ENCODE peak calls at places on chromosomes 12 and 14, in seven cellular contexts. H, A, F, W, S, B and N are unnamed samples.

GRCh38 chr12:116808113-116808786 is 70.1 kb downstream of the RNFT2 start:
- DNase-seq in B (no peak), H (no peak), W (no peak), A (no peak), F (no peak), S (no peak), N (no peak)

GRCh38 chr12:76264617-76265016 is 83.6 kb downstream of the BBS10 start:
- DNase-seq in A (no peak), S (no peak), F (no peak), B (no peak), H (peak; percentile 40), W (no peak), N (no peak)

GRCh38 chr12:2170376-2170775 is 117.6 kb downstream of the CACNA1C start:
- DNase-seq in F (peak; percentile 30), H (no peak), S (no peak), W (no peak), A (no peak), B (peak; percentile 25), N (no peak)

GRCh38 chr14:69543341-69544249 is 31.1 kb downstream of the CCDC177 start:
- DNase-seq in H (no peak), S (no peak), A (peak; percentile 48), F (no peak), W (no peak), B (peak; percentile 13), N (no peak)

GRCh38 chr14:68762944-68763831 is 29.7 kb downstream of the ZFP36L1 start:
- DNase-seq in F (peak; percentile 95), S (no peak), H (no peak), W (no peak), A (no peak), B (no peak), N (peak; percentile 14)

GRCh38 chr12:12734054-12734453 is 16.9 kb downstream of the CDKN1B start:
- DNase-seq in B (no peak), W (no peak), A (no peak), F (no peak), S (no peak), H (no peak), N (no peak)

GRCh38 chr14:74984241-74985027 is 18.3 kb upstream of the EIF2B2 start:
- DNase-seq in A (no peak), H (no peak), B (no peak), F (no peak), S (no peak), W (no peak), N (no peak)

GRCh38 chr14:67557118-67557517 is 24.0 kb downstream of the PLEKHH1 start:
- DNase-seq in B (no peak), H (no peak), S (no peak), F (no peak), A (no peak), W (no peak), N (no peak)

GRCh38 chr12:62158416-62159360 is 101.5 kb upstream of the USP15 start:
- DNase-seq in H (no peak), W (no peak), A (no peak), S (no peak), F (no peak), B (no peak), N (no peak)

GRCh38 chr14:54487771-54488170 is 1.0 kb downstream of the GMFB start:
- DNase-seq in W (no peak), H (no peak), A (no peak), F (no peak), B (no peak), S (no peak), N (no peak)

GRCh38 chr12:33438890-33439586 is 581 bp downstream of the SYT10 start:
- DNase-seq in A (no peak), H (no peak), W (no peak), F (no peak), S (no peak), B (no peak), N (no peak)

GRCh38 chr14:73752297-73752992 is 38.3 kb upstream of the PNMA1 start:
- DNase-seq in H (peak; percentile 92), W (no peak), S (no peak), A (no peak), B (peak; percentile 71), F (peak; percentile 60), N (peak; percentile 69)

GRCh38 chr14:52241102-52241793 is 26.2 kb upstream of the PTGDR start:
- DNase-seq in H (no peak), B (no peak), F (no peak), A (no peak), W (no peak), S (no peak), N (no peak)

GRCh38 chr14:64960762-64961276 is 11.3 kb downstream of the RAB15 start:
- DNase-seq in F (no peak), A (no peak), W (no peak), B (no peak), H (peak; percentile 34), S (no peak), N (peak; percentile 40)

GRCh38 chr12:4277205-4277543 is 3.6 kb downstream of the CCND2 start:
- DNase-seq in H (no peak), S (no peak), A (no peak), B (no peak), F (no peak), W (no peak), N (no peak)
- H3K4me1 ChIP-seq in H (no peaks in the 10 kb centered on the region), S (no peaks in the 10 kb centered on the region), A (peaks cover 5% of the 10 kb centered on the region), B (peaks cover 68% of the 10 kb centered on the region), F (peaks cover 10% of the 10 kb centered on the region), W (peaks cover 71% of the 10 kb centered on the region), N (peaks cover 37% of the 10 kb centered on the region)

GRCh38 chr12:68341822-68342221 is 9.7 kb upstream of the MDM1 start:
- DNase-seq in W (no peak), F (no peak), B (no peak), H (no peak), S (no peak), A (no peak), N (no peak)
- TF ChIP-seq CTCF in W (no peak), F (no peak), B (no peak), H (no peak), S (no peak), A (no peak), N (no peak)

GRCh38 chr12:123830675-123831074 is 68.6 kb downstream of the DNAH10 start:
- DNase-seq in A (no peak), S (no peak), F (no peak), H (no peak), B (no peak), W (no peak), N (no peak)

GRCh38 chr12:123832052-123832451 is 70.0 kb downstream of the DNAH10 start:
- DNase-seq in B (no peak), W (no peak), F (no peak), H (no peak), S (no peak), A (no peak), N (no peak)

GRCh38 chr12:123828120-123828519 is 66.0 kb downstream of the DNAH10 start:
- DNase-seq in W (no peak), A (no peak), F (no peak), B (no peak), S (no peak), H (no peak), N (no peak)

GRCh38 chr12:123829561-123829960 is 67.5 kb downstream of the DNAH10 start:
- DNase-seq in S (no peak), F (no peak), W (no peak), H (no peak), A (no peak), B (no peak), N (no peak)

DNA sequence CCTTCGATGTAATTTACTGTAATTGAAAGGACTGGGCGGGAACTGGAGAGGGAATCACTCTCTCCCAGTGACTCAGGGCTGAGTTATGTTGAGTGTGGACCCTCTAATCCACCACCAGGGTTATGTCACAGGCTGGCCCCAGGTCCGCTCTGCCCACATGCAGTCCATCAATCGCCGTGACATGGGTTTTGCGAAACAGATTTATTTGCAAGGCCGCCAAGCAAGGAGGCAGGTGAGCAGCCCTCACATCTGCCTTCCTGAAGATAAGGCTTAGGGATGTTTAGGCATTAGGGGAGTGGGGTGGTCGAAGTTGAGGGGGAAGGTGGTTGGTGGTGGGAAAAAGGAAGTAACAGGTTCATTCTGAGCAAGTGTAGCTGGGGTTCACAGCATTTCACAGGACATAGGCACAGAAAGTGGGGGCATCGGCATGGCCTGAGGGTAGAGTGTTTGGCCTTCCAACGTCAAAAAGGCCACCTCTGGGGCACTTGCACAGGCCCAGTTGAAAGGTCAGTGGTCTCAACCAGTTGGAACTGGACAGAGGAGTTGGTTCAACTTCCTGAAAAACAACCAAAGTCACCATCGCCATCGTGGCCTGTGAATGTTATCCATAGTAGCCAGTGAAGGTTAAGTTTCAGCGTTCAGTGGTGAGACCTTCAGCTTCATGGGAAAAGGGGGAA is 66.9 kb downstream of the DNAH10 start:
- DNase-seq in H (no peak), F (no peak), W (no peak), A (no peak), S (no peak), B (no peak), N (no peak)
- H3K27me3 ChIP-seq in H (no peaks in the 10 kb centered on the region), F (no peaks in the 10 kb centered on the region), W (no peaks in the 10 kb centered on the region), A (no peaks in the 10 kb centered on the region), S (no peaks in the 10 kb centered on the region), B (no peaks in the 10 kb centered on the region), N (no peaks in the 10 kb centered on the region)

GRCh38 chr14:59311723-59312122 is 123.3 kb downstream of the DAAM1 start:
- DNase-seq in H (no peak), S (no peak), B (no peak), F (no peak), W (no peak), A (no peak), N (no peak)

GRCh38 chr14:59314953-59315599 is 126.6 kb downstream of the DAAM1 start:
- DNase-seq in H (no peak), W (no peak), A (no peak), B (no peak), S (no peak), F (no peak), N (no peak)

GRCh38 chr14:59317346-59317745 is 128.9 kb downstream of the DAAM1 start:
- DNase-seq in F (no peak), S (no peak), W (no peak), A (no peak), H (no peak), B (no peak), N (no peak)

GRCh38 chr14:59313063-59314018 is 124.9 kb downstream of the DAAM1 start:
- DNase-seq in S (no peak), A (no peak), H (no peak), W (no peak), F (no peak), B (no peak), N (no peak)

DNA sequence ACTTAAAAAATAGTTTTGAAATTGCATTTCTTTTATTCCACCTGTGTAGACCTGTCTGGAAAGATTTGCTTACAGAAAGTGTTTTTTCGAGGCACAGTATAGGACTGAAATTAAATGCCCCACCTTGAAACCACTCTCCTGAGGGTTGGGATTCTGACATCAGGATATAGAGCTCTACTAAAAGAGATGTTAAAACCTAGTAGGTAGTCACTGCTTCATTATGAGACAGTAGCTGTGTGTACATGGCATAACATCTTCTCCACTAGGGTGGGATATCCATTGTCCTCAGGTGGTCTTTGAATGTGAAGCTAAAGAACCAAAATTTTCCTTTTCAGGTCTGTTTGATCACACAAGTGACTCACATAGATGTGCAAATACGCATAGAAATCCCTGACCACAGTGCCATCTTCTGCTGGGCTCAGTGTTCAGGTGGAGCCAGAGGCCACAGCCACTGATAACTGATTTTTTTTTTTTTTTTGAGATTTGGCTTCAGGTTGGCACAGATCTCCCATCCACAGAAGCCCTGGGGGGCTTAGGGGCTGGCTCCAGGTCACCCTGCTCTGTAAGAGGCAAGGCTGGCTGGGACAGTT is 125.6 kb downstream of the DAAM1 start:
- DNase-seq in B (no peak), A (no peak), F (no peak), H (no peak), W (no peak), S (no peak), N (no peak)
- H3K4me1 ChIP-seq in B (peaks cover 77% of the 10 kb centered on the region), A (no peaks in the 10 kb centered on the region), F (peaks cover 5% of the 10 kb centered on the region), H (peaks cover 8% of the 10 kb centered on the region), W (peaks cover 25% of the 10 kb centered on the region), S (no peaks in the 10 kb centered on the region), N (peaks cover 7% of the 10 kb centered on the region)